ENCODE peak calls at places on chromosomes 16 and 17, in nine cellular contexts. G, I, R, S, O, X, H, Q and M are unnamed samples.

GRCh38 chr17:76397687-76398522 is 13.5 kb downstream of the SPHK1 start:
- DNase-seq in G (peak), I (peak), R (peak), S (peak), O (peak), X (peak), H (peak), Q (peak), M (peak)

GRCh38 chr16:69087161-69087581 is 18.3 kb upstream of the HAS3 start:
- DNase-seq in G (no peak), I (no peak), R (no peak), S (no peak), O (no peak), X (no peak), H (no peak), Q (no peak), M (no peak)

GRCh38 chr17:32771396-32771795 is 105.5 kb downstream of the MYO1D start:
- DNase-seq in G (no peak), I (peak), R (no peak), S (no peak), O (no peak), X (no peak), H (no peak), Q (no peak), M (no peak)

GRCh38 chr16:80369559-80369958 is 171.2 kb upstream of the DYNLRB2 start:
- DNase-seq in G (no peak), I (peak), R (peak), S (no peak), O (no peak), X (no peak), H (peak), Q (peak), M (peak)

GRCh38 chr17:69287168-69287567 is 39.8 kb downstream of the ABCA5 start:
- DNase-seq in G (no peak), I (peak), R (no peak), S (no peak), O (no peak), X (no peak), H (no peak), Q (no peak), M (peak)

GRCh38 chr17:6523809-6524355 is 32.5 kb downstream of the PITPNM3 start:
- DNase-seq in G (no peak), I (no peak), R (no peak), S (no peak), O (no peak), X (no peak), H (no peak), Q (no peak), M (no peak)

GRCh38 chr16:30896203-30896889 is at the start of gene CTF1:
- DNase-seq in G (peak), I (no peak), R (peak), S (no peak), O (no peak), X (no peak), H (peak), Q (peak), M (peak)

GRCh38 chr17:49592263-49592662 is 16.6 kb downstream of the NXPH3 start:
- DNase-seq in G (no peak), I (no peak), R (no peak), S (no peak), O (no peak), X (no peak), H (no peak), Q (no peak), M (no peak)

GRCh38 chr16:89484923-89485679 is 5.3 kb downstream of the ANKRD11 start:
- DNase-seq in G (no peak), I (no peak), R (peak), S (peak), O (no peak), X (no peak), H (no peak), Q (no peak), M (no peak)

GRCh38 chr16:46746821-46747776 is 1.0 kb downstream of the MYLK3 start:
- DNase-seq in G (peak), I (no peak), R (peak), S (peak), O (no peak), X (no peak), H (no peak), Q (no peak), M (no peak)

GRCh38 chr17:77332034-77332971 is 191.5 kb downstream of the SEC14L1 start:
- DNase-seq in G (peak), I (no peak), R (peak), S (peak), O (no peak), X (no peak), H (no peak), Q (no peak), M (no peak)

GRCh38 chr17:62704381-62704971 is 77.0 kb downstream of the MRC2 start:
- DNase-seq in G (peak), I (no peak), R (peak), S (no peak), O (no peak), X (no peak), H (peak), Q (peak), M (peak)

GRCh38 chr16:813916-814412 is 13.4 kb upstream of the GNG13 start:
- DNase-seq in G (no peak), I (no peak), R (no peak), S (no peak), O (no peak), X (no peak), H (no peak), Q (no peak), M (no peak)